ENCODE peak calls at places on chromosomes 2 and 18, in eight cellular contexts. Q is NAMALWA; C is C1 segment of cervical spinal cord; T is RPMI7951; P is LoVo; I is ELF-1; S is activated CD4-positive, alpha-beta T cell treated with anti-CD3 and anti-CD28 coated beads, Interleukin-2, amount 50 U/mL, for 1 hour; N is Caki2. L is an unnamed sample.

GRCh38 chr2:117853873-117854272 is 39.4 kb downstream of the DDX18 start:
- DNase-seq in T (no peak), P (no peak), C (no peak), N (no peak), S (no peak), I (no peak), Q (no peak), L (no peak)

GRCh38 chr2:225995788-225996476 is 596.4 kb downstream of the NYAP2 start:
- DNase-seq in N (no peak), P (no peak), T (peak), C (no peak), I (no peak), S (no peak), Q (no peak), L (no peak)

GRCh38 chr2:210072922-210073509 is 70.6 kb downstream of the RPE start:
- DNase-seq in P (peak), N (peak), I (no peak), T (peak), S (no peak), C (no peak), Q (peak), L (no peak)

GRCh38 chr2:32947484-32948143 is 861 bp downstream of the LTBP1 start:
- DNase-seq in T (peak), C (no peak), N (peak), Q (peak), S (no peak), I (peak), P (peak), L (peak)

GRCh38 chr18:23812566-23813440 is 123.5 kb downstream of the LAMA3 start:
- DNase-seq in T (peak), P (peak), Q (peak), C (no peak), I (no peak), S (no peak), N (no peak), L (no peak)

GRCh38 chr2:25964891-25965290 is 17.4 kb downstream of the KIF3C start:
- DNase-seq in T (peak), Q (no peak), S (no peak), I (no peak), N (no peak), P (no peak), C (no peak), L (no peak)

GRCh38 chr2:71721669-71722068 is 268.3 kb downstream of the DYSF start:
- DNase-seq in N (no peak), P (no peak), T (peak), I (no peak), S (no peak), C (no peak), Q (no peak), L (no peak)

GRCh38 chr18:59957957-59958356 is 58.2 kb downstream of the PMAIP1 start:
- DNase-seq in I (no peak), P (peak), T (peak), Q (peak), S (no peak), C (no peak), N (no peak), L (no peak)

GRCh38 chr18:33826151-33826550 is 248.1 kb downstream of the ASXL3 start:
- DNase-seq in I (no peak), Q (no peak), C (no peak), S (no peak), P (no peak), T (no peak), N (no peak), L (no peak)

GRCh38 chr2:169080250-169081035 is 11.1 kb downstream of the DHRS9 start:
- DNase-seq in S (no peak), Q (peak), T (no peak), N (no peak), C (no peak), P (no peak), I (no peak), L (no peak)

GRCh38 chr2:45685299-45685698 is 33.8 kb downstream of the PRKCE start:
- DNase-seq in N (no peak), Q (no peak), C (no peak), S (no peak), P (no peak), T (no peak), I (no peak), L (no peak)

GRCh38 chr2:205684871-205685313 is 2.6 kb downstream of the NRP2 start:
- DNase-seq in Q (no peak), C (no peak), N (peak), T (peak), S (no peak), I (peak), P (no peak), L (no peak)

GRCh38 chr2:217906787-217907186 is 96.0 kb downstream of the TNS1 start:
- DNase-seq in C (no peak), Q (no peak), P (no peak), I (no peak), S (no peak), T (no peak), N (no peak), L (no peak)

GRCh38 chr2:12543452-12544220 is 173.1 kb upstream of the TRIB2 start:
- DNase-seq in N (no peak), Q (no peak), C (no peak), S (no peak), P (no peak), I (no peak), T (peak), L (no peak)

GRCh38 chr18:3513481-3513880 is 63.5 kb downstream of the TGIF1 start:
- DNase-seq in P (no peak), C (no peak), Q (no peak), I (no peak), T (no peak), S (no peak), N (no peak), L (no peak)